ENCODE peak calls at places on chromosomes 6 and 20, in seven cellular contexts. One of them, this sample, is unnamed.
A peak's percentile ranks its signal among the peaks of the same experiment; 100 is the strongest.

GRCh38 chr6:123091091-123091895 is 95.3 kb downstream of the CLVS2 start:
- DNase-seq in SJCRH30: no peak
- DNase-seq in DMS153: peak; percentile 8
- DNase-seq in sigmoid colon: no peak
- DNase-seq in occipital lobe: peak; percentile 44
- DNase-seq in T-helper 2 cell: no peak
- DNase-seq in CD8-positive, alpha-beta T cell: no peak
- DNase-seq in this sample: no peak

GRCh38 chr6:63549076-63549475 is 23.2 kb upstream of the LOC128125822 start:
- DNase-seq in SJCRH30: peak; percentile 17
- DNase-seq in DMS153: no peak
- DNase-seq in sigmoid colon: no peak
- DNase-seq in occipital lobe: no peak
- DNase-seq in T-helper 2 cell: no peak
- DNase-seq in CD8-positive, alpha-beta T cell: no peak
- DNase-seq in this sample: no peak

GRCh38 chr20:15241696-15242095 is 904.3 kb upstream of the FLRT3 start:
- DNase-seq in SJCRH30: no peak
- DNase-seq in DMS153: no peak
- DNase-seq in sigmoid colon: no peak
- DNase-seq in occipital lobe: no peak
- DNase-seq in T-helper 2 cell: no peak
- DNase-seq in CD8-positive, alpha-beta T cell: no peak
- DNase-seq in this sample: no peak

GRCh38 chr6:166456360-166457156 is 73.8 kb upstream of the MPC1 start:
- DNase-seq in SJCRH30: no peak
- DNase-seq in DMS153: no peak
- DNase-seq in sigmoid colon: no peak
- DNase-seq in occipital lobe: no peak
- DNase-seq in T-helper 2 cell: no peak
- DNase-seq in CD8-positive, alpha-beta T cell: peak; percentile 27
- DNase-seq in this sample: no peak

GRCh38 chr6:37826188-37826587 is 6.7 kb downstream of the ZFAND3 start:
- DNase-seq in SJCRH30: no peak
- DNase-seq in DMS153: no peak
- DNase-seq in sigmoid colon: no peak
- DNase-seq in occipital lobe: no peak
- DNase-seq in T-helper 2 cell: no peak
- DNase-seq in CD8-positive, alpha-beta T cell: no peak
- DNase-seq in this sample: no peak

GRCh38 chr20:57289401-57290177 is 23.1 kb upstream of the BMP7 start:
- DNase-seq in SJCRH30: no peak
- DNase-seq in DMS153: no peak
- DNase-seq in sigmoid colon: no peak
- DNase-seq in occipital lobe: peak; percentile 8
- DNase-seq in T-helper 2 cell: no peak
- DNase-seq in CD8-positive, alpha-beta T cell: no peak
- DNase-seq in this sample: no peak

GRCh38 chr6:42099340-42100028 is 42.9 kb downstream of the C6orf132 start:
- DNase-seq in SJCRH30: no peak
- DNase-seq in DMS153: no peak
- DNase-seq in sigmoid colon: no peak
- DNase-seq in occipital lobe: no peak
- DNase-seq in T-helper 2 cell: no peak
- DNase-seq in CD8-positive, alpha-beta T cell: no peak
- DNase-seq in this sample: no peak

GRCh38 chr6:26351544-26351953 is 13.4 kb upstream of the BTN3A2 start:
- DNase-seq in SJCRH30: peak; percentile 51
- DNase-seq in DMS153: no peak
- DNase-seq in sigmoid colon: no peak
- DNase-seq in occipital lobe: no peak
- DNase-seq in T-helper 2 cell: no peak
- DNase-seq in CD8-positive, alpha-beta T cell: no peak
- DNase-seq in this sample: no peak

GRCh38 chr6:56954389-56955170 is at the start of gene BEND6:
- DNase-seq in SJCRH30: peak; percentile 57
- DNase-seq in DMS153: no peak
- DNase-seq in sigmoid colon: peak; percentile 77
- DNase-seq in occipital lobe: peak; percentile 76
- DNase-seq in T-helper 2 cell: no peak
- DNase-seq in CD8-positive, alpha-beta T cell: peak; percentile 15
- DNase-seq in this sample: no peak

GRCh38 chr20:53654932-53655674 is 61.5 kb upstream of the ZNF217 start:
- DNase-seq in SJCRH30: no peak
- DNase-seq in DMS153: no peak
- DNase-seq in sigmoid colon: no peak
- DNase-seq in occipital lobe: no peak
- DNase-seq in T-helper 2 cell: no peak
- DNase-seq in CD8-positive, alpha-beta T cell: no peak
- DNase-seq in this sample: no peak

GRCh38 chr20:10798811-10799210 is 125.0 kb upstream of the JAG1 start:
- DNase-seq in SJCRH30: no peak
- DNase-seq in DMS153: no peak
- DNase-seq in sigmoid colon: no peak
- DNase-seq in occipital lobe: no peak
- DNase-seq in T-helper 2 cell: no peak
- DNase-seq in CD8-positive, alpha-beta T cell: no peak
- DNase-seq in this sample: no peak

GRCh38 chr20:33516882-33517281 is 27.0 kb downstream of the CBFA2T2 start:
- DNase-seq in SJCRH30: no peak
- DNase-seq in DMS153: peak; percentile 13
- DNase-seq in sigmoid colon: no peak
- DNase-seq in occipital lobe: no peak
- DNase-seq in T-helper 2 cell: no peak
- DNase-seq in CD8-positive, alpha-beta T cell: no peak
- DNase-seq in this sample: no peak

GRCh38 chr6:16543491-16543890 is 217.8 kb downstream of the ATXN1 start:
- DNase-seq in SJCRH30: no peak
- DNase-seq in DMS153: no peak
- DNase-seq in sigmoid colon: no peak
- DNase-seq in occipital lobe: no peak
- DNase-seq in T-helper 2 cell: no peak
- DNase-seq in CD8-positive, alpha-beta T cell: no peak
- DNase-seq in this sample: no peak

GRCh38 chr6:35489995-35490791 is 6.7 kb downstream of the TEAD3 start:
- DNase-seq in SJCRH30: peak; percentile 92
- DNase-seq in DMS153: no peak
- DNase-seq in sigmoid colon: peak; percentile 98
- DNase-seq in occipital lobe: no peak
- DNase-seq in T-helper 2 cell: no peak
- DNase-seq in CD8-positive, alpha-beta T cell: no peak
- DNase-seq in this sample: no peak

This sample was measured in central memory CD4-positive, alpha-beta T cell.